ENCODE peak calls at places on chromosomes 16 and 17, in nine cellular contexts. H, F, V, N, W, M, T, L and X are unnamed samples. For H3K4me1, the result is how much of the 10 kb centered on the place peaks cover.

GRCh38 chr16:75927824-75928223 is 201.5 kb upstream of the CPHXL start:
- DNase-seq in F (no peak), M (no peak), H (no peak), N (no peak), V (no peak), L (no peak), T (no peak), W (no peak), X (no peak)

GRCh38 chr17:41404024-41404651 is 6.7 kb upstream of the KRT31 start:
- DNase-seq in M (no peak), N (no peak), L (no peak), T (no peak), F (no peak), W (peak), H (no peak), V (peak), X (no peak)

GRCh38 chr17:41307647-41308046 is 1.5 kb downstream of the KRTAP16-1 start:
- DNase-seq in N (no peak), V (no peak), F (no peak), L (no peak), H (no peak), M (no peak), T (no peak), W (no peak), X (no peak)

GRCh38 chr17:1947229-1947742 is 77.8 kb downstream of the RTN4RL1 start:
- DNase-seq in W (no peak), V (no peak), H (peak), T (no peak), L (no peak), M (no peak), F (no peak), N (peak), X (no peak)

GRCh38 chr17:35878361-35878760 is 1.8 kb downstream of the CCL5 start:
- DNase-seq in M (no peak), F (no peak), N (no peak), W (no peak), T (no peak), H (no peak), L (no peak), V (no peak), X (no peak)

GRCh38 chr17:72177738-72178137 is 56.9 kb downstream of the SOX9 start:
- DNase-seq in L (no peak), T (no peak), M (no peak), H (no peak), V (no peak), W (no peak), N (no peak), F (no peak), X (no peak)

GRCh38 chr17:14320734-14321475 is 20.0 kb downstream of the HS3ST3B1 start:
- DNase-seq in T (no peak), L (no peak), H (no peak), M (no peak), W (no peak), V (no peak), F (no peak), N (no peak), X (no peak)

GRCh38 chr17:75003070-75003956 is 9.2 kb upstream of the MRPL58 start:
- DNase-seq in W (no peak), F (peak), H (no peak), N (no peak), V (no peak), M (no peak), T (no peak), L (no peak), X (no peak)

GRCh38 chr16:19138601-19139000 is 24.8 kb downstream of the ITPRIPL2 start:
- DNase-seq in V (peak), N (peak), W (peak), M (no peak), H (peak), F (no peak), L (peak), T (peak), X (peak)

GRCh38 chr16:74226361-74226979 is 70.1 kb upstream of the PSMD7 start:
- DNase-seq in M (no peak), W (no peak), V (peak), L (no peak), N (peak), T (no peak), H (no peak), F (no peak), X (no peak)

GRCh38 chr17:66488874-66489273 is 186.5 kb downstream of the PRKCA start:
- DNase-seq in H (no peak), W (no peak), N (no peak), F (no peak), T (no peak), M (no peak), V (no peak), L (no peak), X (no peak)

GRCh38 chr16:24844101-24845030 is 1.4 kb upstream of the SLC5A11 start:
- DNase-seq in H (peak), L (peak), V (no peak), T (no peak), M (no peak), F (no peak), W (no peak), N (no peak), X (no peak)

GRCh38 chr16:85554114-85554790 is 58.9 kb upstream of the GSE1 start:
- DNase-seq in H (peak), L (peak), T (peak), V (peak), M (no peak), W (peak), F (no peak), N (peak), X (peak)

GRCh38 chr17:31320791-31321190 is 631 bp downstream of the EVI2A start:
- DNase-seq in L (no peak), F (no peak), W (no peak), V (peak), T (no peak), N (peak), M (no peak), H (no peak), X (no peak)

GRCh38 chr17:2602597-2603017 is 9.2 kb downstream of the PAFAH1B1 start:
- DNase-seq in L (no peak), F (no peak), M (no peak), W (no peak), H (no peak), T (no peak), V (peak), N (no peak), X (no peak)

GRCh38 chr17:74566132-74566753 is 1.1 kb downstream of the CD300H start:
- DNase-seq in T (no peak), W (no peak), H (peak), M (no peak), V (peak), N (peak), L (peak), F (peak), X (no peak)

GRCh38 chr17:41717408-41718286 is 5.5 kb downstream of the GAST start:
- DNase-seq in H (no peak), T (no peak), M (no peak), W (peak), N (no peak), V (peak), L (no peak), F (no peak), X (peak)

GRCh38 chr17:81039854-81040758 is 5.2 kb downstream of the BAIAP2 start:
- DNase-seq in F (no peak), H (no peak), T (no peak), M (no peak), V (peak), L (no peak), W (no peak), N (no peak), X (no peak)

GRCh38 chr17:53724726-53725125 is 98.0 kb upstream of the KIF2B start:
- DNase-seq in W (no peak), V (no peak), H (no peak), M (no peak), N (no peak), T (no peak), L (no peak), F (no peak), X (no peak)

GRCh38 chr17:72244494-72244893 is 123.7 kb downstream of the SOX9 start:
- DNase-seq in M (no peak), H (no peak), V (no peak), T (no peak), N (no peak), L (no peak), F (no peak), W (no peak), X (no peak)

GRCh38 chr17:72386619-72387237 is 265.9 kb downstream of the SOX9 start:
- DNase-seq in T (no peak), N (no peak), V (no peak), M (no peak), F (no peak), L (no peak), H (no peak), W (no peak), X (no peak)

GRCh38 chr17:80312621-80313135 is 52.0 kb downstream of the RNF213 start:
- DNase-seq in H (no peak), T (no peak), W (no peak), F (no peak), M (no peak), N (no peak), L (no peak), V (no peak), X (no peak)

GRCh38 chr16:1113889-1114526 is 18.0 kb upstream of the C1QTNF8 start:
- DNase-seq in W (no peak), F (no peak), V (no peak), T (no peak), H (no peak), N (no peak), M (no peak), L (no peak), X (no peak)

GRCh38 chr16:11302977-11303376 is 21.8 kb upstream of the PRM1 start:
- DNase-seq in M (no peak), W (no peak), H (peak), L (no peak), V (no peak), F (no peak), N (no peak), T (no peak), X (peak)

GRCh38 chr17:9973689-9974459 is 68.8 kb upstream of the RCVRN start:
- DNase-seq in T (peak), W (no peak), H (no peak), V (no peak), L (no peak), F (no peak), N (no peak), M (no peak), X (no peak)

GRCh38 chr17:27384261-27384701 is 72.0 kb upstream of the KSR1 start:
- DNase-seq in H (peak), L (peak), T (peak), V (peak), W (peak), M (no peak), N (no peak), F (no peak), X (peak)

GRCh38 chr16:83631006-83631405 is 176.8 kb upstream of the HSBP1 start:
- DNase-seq in L (no peak), T (no peak), W (no peak), N (no peak), V (no peak), M (no peak), F (peak), H (no peak), X (peak)

GRCh38 chr17:42019509-42020404 is at the start of gene NKIRAS2:
- DNase-seq in W (peak), F (peak), N (peak), M (no peak), H (peak), T (peak), V (peak), L (peak), X (peak)

GRCh38 chr17:82663381-82664275 is 15.4 kb upstream of the WDR45B start:
- DNase-seq in T (no peak), W (no peak), F (no peak), M (no peak), L (no peak), H (no peak), N (no peak), V (no peak), X (no peak)

GRCh38 chr16:80084614-80085013 is 456.2 kb upstream of the DYNLRB2 start:
- DNase-seq in V (no peak), T (peak), H (peak), F (peak), M (no peak), W (peak), N (no peak), L (peak), X (peak)

GRCh38 chr17:28740406-28741357 is 3.1 kb upstream of the TRAF4 start:
- DNase-seq in T (no peak), L (no peak), F (no peak), M (no peak), N (no peak), V (no peak), H (no peak), W (no peak), X (no peak)

GRCh38 chr17:28737316-28737715 is 6.5 kb upstream of the TRAF4 start:
- DNase-seq in W (no peak), L (no peak), V (no peak), N (no peak), H (no peak), T (no peak), M (no peak), F (no peak), X (no peak)

GRCh38 chr17:28741358-28742349 is 2.2 kb upstream of the TRAF4 start:
- DNase-seq in N (no peak), M (no peak), F (no peak), H (no peak), W (no peak), L (peak), V (no peak), T (no peak), X (no peak)

GRCh38 chr17:28737770-28738679 is 5.8 kb upstream of the TRAF4 start:
- DNase-seq in V (no peak), F (no peak), H (no peak), L (peak), T (no peak), N (no peak), M (no peak), W (no peak), X (no peak)

GRCh38 chr17:28738680-28739384 is 5.0 kb upstream of the TRAF4 start:
- DNase-seq in T (no peak), L (peak), N (no peak), W (no peak), F (no peak), M (no peak), H (no peak), V (no peak), X (no peak)
- TF ChIP-seq POLR2AphosphoS5 in T (no peak), L (no peak), N (no peak), W (no peak), F (no peak), M (no peak), H (no peak), V (no peak), X (no peak)

GRCh38 chr17:18144261-18144660 is 35.7 kb downstream of the MYO15A start:
- DNase-seq in M (no peak), L (no peak), H (no peak), N (no peak), W (no peak), V (no peak), T (no peak), F (no peak), X (no peak)
- H3K4me1 ChIP-seq in M (under half), L (under half), H (under half), N (under half), W (under half), V (under half), T (under half), F (under half), X (under half)

DNA sequence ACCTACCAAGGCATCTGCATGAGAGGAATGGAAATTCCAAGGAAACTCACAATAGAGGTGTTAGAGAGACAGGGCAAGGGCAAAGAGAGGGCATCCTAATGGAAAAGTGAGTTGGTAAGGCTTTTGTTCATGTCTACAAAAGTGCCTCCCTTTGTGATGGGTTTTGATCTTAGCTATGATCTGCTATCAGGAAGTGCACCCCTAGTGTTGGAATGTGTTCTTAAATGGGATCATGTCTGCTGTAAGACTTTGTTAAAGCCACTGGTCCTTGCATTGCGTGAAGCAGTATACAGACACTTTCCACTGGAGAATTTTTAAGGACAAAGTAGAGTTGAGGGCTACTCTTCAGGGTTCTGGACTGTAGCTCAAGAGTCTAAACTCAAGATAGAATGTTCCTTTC is 92.0 kb downstream of the MAP2K6 start:
- DNase-seq in M (no peak), W (no peak), L (no peak), N (no peak), H (no peak), F (no peak), V (no peak), T (no peak), X (no peak)
- H3K4me3 ChIP-seq in M (no peak), W (no peak), L (no peak), N (no peak), H (no peak), F (no peak), V (no peak), T (no peak), X (no peak)

GRCh38 chr17:8122391-8122922 is 1.4 kb downstream of the HES7 start:
- DNase-seq in M (no peak), F (peak), H (no peak), T (no peak), L (no peak), N (no peak), V (peak), W (no peak), X (no peak)

GRCh38 chr17:8118769-8119574 is 658 bp upstream of the ALOXE3 start:
- DNase-seq in F (peak), M (no peak), V (peak), H (peak), L (peak), N (peak), T (peak), W (peak), X (peak)

GRCh38 chr17:8119575-8120519 is 1.5 kb upstream of the ALOXE3 start:
- DNase-seq in F (peak), W (peak), N (peak), V (peak), M (no peak), T (peak), H (peak), L (peak), X (peak)

GRCh38 chr17:8121531-8122390 is 2.1 kb downstream of the HES7 start:
- DNase-seq in H (no peak), W (no peak), M (no peak), V (peak), N (peak), L (peak), T (peak), F (peak), X (peak)

DNA sequence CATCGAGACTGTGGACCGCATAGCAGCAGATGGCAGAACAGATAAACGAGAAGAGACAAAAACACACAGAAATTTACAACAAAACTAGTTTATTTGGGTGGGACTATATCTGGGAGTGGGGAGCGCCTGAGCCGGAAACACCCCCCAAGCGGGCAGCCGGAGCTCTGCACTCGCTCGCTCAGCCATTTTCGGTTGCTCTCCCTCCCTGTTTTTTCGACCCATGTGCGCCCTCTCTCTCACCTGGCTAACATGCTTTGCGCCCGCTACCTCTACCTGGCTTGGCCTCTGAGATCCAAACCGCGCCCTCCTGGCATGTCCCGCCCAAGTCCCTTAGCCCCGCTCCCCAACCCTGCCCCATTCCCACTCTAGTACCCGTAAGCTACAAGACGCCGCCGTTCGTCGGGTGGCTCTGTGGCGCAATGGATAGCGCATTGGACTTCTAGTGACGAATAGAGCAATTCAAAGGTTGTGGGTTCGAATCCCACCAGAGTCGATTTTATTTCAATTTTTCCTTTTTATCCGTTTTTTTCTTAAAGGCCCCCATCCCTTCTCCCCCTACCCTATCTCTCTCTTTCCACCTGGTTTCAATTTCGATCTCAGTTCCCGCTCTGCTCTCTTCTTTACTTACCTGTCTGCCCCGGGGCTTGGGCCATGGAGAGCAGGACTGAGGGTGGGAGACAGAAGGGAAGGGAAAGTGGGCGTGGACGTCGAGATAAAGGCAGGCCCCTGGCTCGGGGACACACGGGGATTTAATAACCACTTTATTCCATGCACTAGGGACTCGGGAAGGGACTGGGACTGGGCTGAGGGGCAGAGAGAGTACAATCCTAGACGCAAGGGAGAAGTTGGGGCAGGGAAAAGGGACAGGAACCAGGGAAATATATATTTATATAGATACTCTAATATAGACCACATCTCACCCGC is 2.5 kb upstream of the ALOXE3 start:
- DNase-seq in L (peak), M (no peak), F (peak), N (peak), V (peak), T (peak), W (peak), H (peak), X (peak)
- TF ChIP-seq POLR2AphosphoS5 in L (no peak), M (peak), F (peak), N (no peak), V (no peak), T (no peak), W (peak), H (no peak), X (no peak)

GRCh38 chr16:23131036-23131435 is 18.2 kb downstream of the USP31 start:
- DNase-seq in T (no peak), H (no peak), V (no peak), W (no peak), M (no peak), N (no peak), L (no peak), F (no peak), X (no peak)
- H3K4me1 ChIP-seq in T (half or more), H (under half), V (under half), W (under half), M (half or more), N (under half), L (under half), F (under half), X (under half)

DNA sequence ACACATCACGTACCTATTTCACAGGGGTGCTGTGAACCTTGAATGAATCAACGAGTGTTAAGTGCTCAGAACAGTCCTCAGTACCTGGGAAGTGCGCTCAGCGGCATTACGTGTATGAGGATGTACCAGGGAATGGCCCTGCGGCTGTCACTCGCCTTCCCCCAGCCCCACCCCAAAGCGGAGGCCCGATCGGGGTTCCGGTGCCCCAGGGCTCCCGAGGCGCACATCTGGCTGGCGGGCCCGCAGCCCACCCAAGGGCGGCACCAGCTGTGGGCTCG is 17.6 kb downstream of the ZNF423 start:
- DNase-seq in L (no peak), V (no peak), W (no peak), N (no peak), H (no peak), F (no peak), M (no peak), T (no peak), X (no peak)
- H3K4me3 ChIP-seq in L (peak), V (no peak), W (peak), N (no peak), H (peak), F (peak), M (peak), T (peak), X (peak)

DNA sequence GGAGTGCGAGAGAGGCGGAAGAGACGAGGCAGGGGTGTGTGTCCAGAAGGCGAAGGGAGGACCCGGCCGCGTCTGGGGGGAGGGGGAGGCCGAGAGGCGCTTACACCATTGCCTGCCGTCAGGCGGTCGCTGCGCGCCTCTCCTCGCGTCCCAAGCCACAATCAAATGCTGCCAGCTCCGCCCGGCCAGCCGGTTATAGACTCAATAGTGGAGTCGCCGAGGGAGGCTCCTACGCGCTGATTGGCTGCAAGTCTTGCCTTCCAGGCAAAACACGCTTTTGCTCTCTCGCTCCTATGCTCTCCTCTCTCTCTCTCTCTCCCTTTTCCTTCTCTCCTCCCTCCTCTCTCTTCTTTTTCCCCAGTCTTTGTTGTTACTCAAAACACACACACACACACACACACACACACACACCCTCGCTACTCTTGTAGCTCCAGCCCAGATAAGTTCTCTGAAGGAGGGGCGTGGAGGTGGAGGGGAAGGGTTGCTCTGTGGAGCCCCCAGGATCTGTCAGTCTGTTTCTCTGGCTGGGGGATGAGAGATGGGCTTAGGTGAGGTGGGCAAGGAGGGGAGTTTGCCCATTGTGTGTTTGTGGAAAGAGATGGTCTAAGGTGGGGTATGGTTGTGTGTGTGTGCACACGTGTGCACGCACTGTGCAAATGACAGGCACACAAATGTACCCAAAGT is at the start of gene DLX3:
- DNase-seq in N (peak), H (peak), V (peak), F (peak), L (peak), W (peak), T (peak), M (no peak), X (peak)
- TF ChIP-seq POLR2AphosphoS5 in N (no peak), H (peak), V (no peak), F (peak), L (peak), W (no peak), T (no peak), M (peak), X (peak)